ENCODE peak calls at places on chromosome 1, in four cellular contexts. One of them, this sample, is unnamed. For H3K4me1 and H3K9me3, the result is how much of the 10 kb centered on the place peaks cover.

GRCh38 chr1:65691152-65691900 is 101.4 kb upstream of the PDE4B start:
- DNase-seq in left ventricle myocardium inferior: peak
- DNase-seq in lung: no peak
- DNase-seq in lower lobe of right lung: no peak
- DNase-seq in this sample: no peak

GRCh38 chr1:9589144-9589718 is 520 bp downstream of the TMEM201 start:
- DNase-seq in left ventricle myocardium inferior: no peak
- DNase-seq in lung: peak
- DNase-seq in lower lobe of right lung: peak
- DNase-seq in this sample: no peak

GRCh38 chr1:221778535-221779142 is 36.8 kb upstream of the DUSP10 start:
- DNase-seq in left ventricle myocardium inferior: no peak
- DNase-seq in lung: no peak
- DNase-seq in lower lobe of right lung: peak
- DNase-seq in this sample: no peak

GRCh38 chr1:217315346-217315745 is 315.5 kb downstream of the GPATCH2 start:
- DNase-seq in left ventricle myocardium inferior: no peak
- DNase-seq in lung: no peak
- DNase-seq in lower lobe of right lung: no peak
- DNase-seq in this sample: no peak

GRCh38 chr1:234656981-234657651 is 47.1 kb upstream of the IRF2BP2 start:
- DNase-seq in left ventricle myocardium inferior: no peak
- DNase-seq in lung: no peak
- DNase-seq in lower lobe of right lung: no peak
- DNase-seq in this sample: no peak

GRCh38 chr1:175376194-175376593 is 183.6 kb upstream of the KIAA0040 start:
- DNase-seq in left ventricle myocardium inferior: no peak
- DNase-seq in lung: no peak
- DNase-seq in lower lobe of right lung: no peak
- DNase-seq in this sample: no peak

GRCh38 chr1:27872059-27872801 is at the start of gene THEMIS2:
- DNase-seq in left ventricle myocardium inferior: peak
- DNase-seq in lung: peak
- DNase-seq in lower lobe of right lung: peak
- DNase-seq in this sample: no peak

GRCh38 chr1:18234790-18235242 is 127.2 kb downstream of the IGSF21 start:
- DNase-seq in left ventricle myocardium inferior: no peak
- DNase-seq in lung: no peak
- DNase-seq in lower lobe of right lung: no peak
- DNase-seq in this sample: peak

GRCh38 chr1:43493661-43494450 is 36.8 kb upstream of the PTPRF start:
- DNase-seq in left ventricle myocardium inferior: no peak
- DNase-seq in lung: no peak
- DNase-seq in lower lobe of right lung: no peak
- DNase-seq in this sample: peak

GRCh38 chr1:20234761-20235540 is 48.6 kb upstream of the PLA2G2C start:
- DNase-seq in left ventricle myocardium inferior: no peak
- DNase-seq in lung: no peak
- DNase-seq in lower lobe of right lung: no peak
- DNase-seq in this sample: no peak

DNA sequence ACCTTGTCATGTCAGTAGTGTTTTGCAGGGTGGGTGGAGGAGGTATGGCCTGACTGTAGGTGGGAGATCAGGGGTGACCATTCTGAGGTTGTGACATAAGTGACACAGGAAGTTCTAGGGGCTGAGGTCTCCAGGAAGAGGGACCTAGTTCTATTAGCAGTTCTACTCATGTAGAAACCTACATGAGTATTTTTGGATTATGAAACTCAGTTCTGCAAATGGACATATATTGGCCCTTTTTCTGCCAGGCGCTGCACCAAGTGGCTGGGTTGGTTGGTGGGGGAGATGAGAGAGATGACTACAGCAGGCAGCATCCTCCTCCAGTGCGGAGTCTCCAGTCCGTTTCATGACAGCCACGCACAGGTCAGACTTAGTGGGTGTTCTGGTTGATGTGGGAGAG is 54.0 kb downstream of the PRDM2 start:
- DNase-seq in left ventricle myocardium inferior: no peak
- DNase-seq in lung: no peak
- DNase-seq in lower lobe of right lung: no peak
- DNase-seq in this sample: no peak
- H3K27ac ChIP-seq in left ventricle myocardium inferior: peak
- H3K27ac ChIP-seq in lung: peak
- H3K27ac ChIP-seq in lower lobe of right lung: no peak
- H3K27ac ChIP-seq in this sample: no peak

GRCh38 chr1:1345384-1345783 is 3.8 kb downstream of the DVL1 start:
- DNase-seq in left ventricle myocardium inferior: no peak
- DNase-seq in lung: no peak
- DNase-seq in lower lobe of right lung: no peak
- DNase-seq in this sample: no peak
- H3K4me1 ChIP-seq in left ventricle myocardium inferior: half or more
- H3K4me1 ChIP-seq in lung: under half
- H3K4me1 ChIP-seq in lower lobe of right lung: under half
- H3K4me1 ChIP-seq in this sample: under half

GRCh38 chr1:248783367-248783766 is 27.8 kb upstream of the LYPD8 start:
- DNase-seq in left ventricle myocardium inferior: no peak
- DNase-seq in lung: no peak
- DNase-seq in lower lobe of right lung: no peak
- DNase-seq in this sample: no peak
- H3K9me3 ChIP-seq in left ventricle myocardium inferior: under half
- H3K9me3 ChIP-seq in lung: under half
- H3K9me3 ChIP-seq in lower lobe of right lung: under half
- H3K9me3 ChIP-seq in this sample: under half

DNA sequence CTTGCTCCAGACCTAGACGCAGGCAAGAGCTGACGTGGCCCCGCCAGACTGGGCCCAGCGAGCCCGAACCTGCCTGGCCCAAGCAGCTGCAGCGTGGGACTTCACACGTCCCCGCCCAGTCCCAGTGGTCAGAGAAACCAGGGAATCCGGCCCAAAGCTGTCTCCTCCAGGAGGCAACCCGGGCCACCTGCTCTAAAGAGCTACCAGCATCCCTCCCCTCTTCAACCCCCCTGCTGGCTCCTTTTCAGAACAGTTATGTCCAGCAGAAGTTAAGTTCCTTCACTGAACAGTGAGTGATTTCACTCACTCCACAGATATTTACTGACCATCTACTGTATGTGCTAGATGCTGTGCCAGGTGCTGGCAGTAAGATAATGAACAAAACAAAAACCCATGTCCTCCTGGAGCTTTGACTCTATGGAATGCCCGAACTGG is 2.1 kb upstream of the EFNA1 start:
- DNase-seq in left ventricle myocardium inferior: no peak
- DNase-seq in lung: no peak
- DNase-seq in lower lobe of right lung: no peak
- DNase-seq in this sample: no peak
- H3K27ac ChIP-seq in left ventricle myocardium inferior: peak
- H3K27ac ChIP-seq in lung: peak
- H3K27ac ChIP-seq in lower lobe of right lung: peak
- H3K27ac ChIP-seq in this sample: no peak

GRCh38 chr1:198605880-198606458 is 32.9 kb upstream of the PTPRC start:
- DNase-seq in left ventricle myocardium inferior: no peak
- DNase-seq in lung: no peak
- DNase-seq in lower lobe of right lung: no peak
- DNase-seq in this sample: no peak

GRCh38 chr1:198610362-198610761 is 28.5 kb upstream of the PTPRC start:
- DNase-seq in left ventricle myocardium inferior: no peak
- DNase-seq in lung: no peak
- DNase-seq in lower lobe of right lung: no peak
- DNase-seq in this sample: no peak

GRCh38 chr1:198612471-198613265 is 26.2 kb upstream of the PTPRC start:
- DNase-seq in left ventricle myocardium inferior: no peak
- DNase-seq in lung: no peak
- DNase-seq in lower lobe of right lung: no peak
- DNase-seq in this sample: no peak

GRCh38 chr1:198607714-198608113 is 31.1 kb upstream of the PTPRC start:
- DNase-seq in left ventricle myocardium inferior: no peak
- DNase-seq in lung: no peak
- DNase-seq in lower lobe of right lung: no peak
- DNase-seq in this sample: no peak

GRCh38 chr1:198611219-198611618 is 27.6 kb upstream of the PTPRC start:
- DNase-seq in left ventricle myocardium inferior: no peak
- DNase-seq in lung: no peak
- DNase-seq in lower lobe of right lung: no peak
- DNase-seq in this sample: no peak
- H3K4me1 ChIP-seq in left ventricle myocardium inferior: under half
- H3K4me1 ChIP-seq in lung: under half
- H3K4me1 ChIP-seq in lower lobe of right lung: under half
- H3K4me1 ChIP-seq in this sample: under half

This sample was measured in iPS DF 6.9.